ENCODE peak calls at places on chromosomes 12 and 14, in ten cellular contexts. One of them, this sample, is unnamed.

GRCh38 chr14:97120204-97121120 is 323.3 kb downstream of the VRK1 start:
- DNase-seq in choroid plexus epithelial cell: no peak
- DNase-seq in PC-3: peak
- DNase-seq in PC-9: no peak
- DNase-seq in endothelial cell of umbilical vein: no peak
- DNase-seq in GM23338: no peak
- DNase-seq in IMR-90: no peak
- DNase-seq in AG09309: no peak
- DNase-seq in dorsolateral prefrontal cortex: no peak
- DNase-seq in SK-N-SH: no peak
- DNase-seq in this sample: no peak

GRCh38 chr12:61524851-61525250 is 735.4 kb upstream of the USP15 start:
- DNase-seq in dorsolateral prefrontal cortex: no peak
- DNase-seq in AG09309: no peak
- DNase-seq in GM23338: no peak
- DNase-seq in choroid plexus epithelial cell: no peak
- DNase-seq in endothelial cell of umbilical vein: no peak
- DNase-seq in PC-9: no peak
- DNase-seq in PC-3: no peak
- DNase-seq in IMR-90: no peak
- DNase-seq in SK-N-SH: no peak
- DNase-seq in this sample: no peak

GRCh38 chr14:68487805-68488590 is 304.9 kb downstream of the ZFP36L1 start:
- DNase-seq in endothelial cell of umbilical vein: no peak
- DNase-seq in IMR-90: peak
- DNase-seq in SK-N-SH: no peak
- DNase-seq in choroid plexus epithelial cell: peak
- DNase-seq in GM23338: no peak
- DNase-seq in AG09309: no peak
- DNase-seq in PC-9: peak
- DNase-seq in PC-3: peak
- DNase-seq in dorsolateral prefrontal cortex: no peak
- DNase-seq in this sample: no peak

GRCh38 chr14:100638211-100638855 is 51.1 kb upstream of the BEGAIN start:
- DNase-seq in GM23338: no peak
- DNase-seq in PC-9: no peak
- DNase-seq in AG09309: no peak
- DNase-seq in dorsolateral prefrontal cortex: no peak
- DNase-seq in PC-3: no peak
- DNase-seq in endothelial cell of umbilical vein: no peak
- DNase-seq in IMR-90: no peak
- DNase-seq in choroid plexus epithelial cell: no peak
- DNase-seq in SK-N-SH: no peak
- DNase-seq in this sample: no peak

GRCh38 chr14:68777644-68778043 is 15.2 kb downstream of the ZFP36L1 start:
- DNase-seq in SK-N-SH: no peak
- DNase-seq in AG09309: no peak
- DNase-seq in dorsolateral prefrontal cortex: no peak
- DNase-seq in choroid plexus epithelial cell: no peak
- DNase-seq in PC-3: no peak
- DNase-seq in PC-9: no peak
- DNase-seq in GM23338: no peak
- DNase-seq in IMR-90: no peak
- DNase-seq in endothelial cell of umbilical vein: no peak
- DNase-seq in this sample: no peak

GRCh38 chr14:99064262-99064954 is 207.6 kb downstream of the BCL11B start:
- DNase-seq in PC-9: no peak
- DNase-seq in choroid plexus epithelial cell: no peak
- DNase-seq in endothelial cell of umbilical vein: no peak
- DNase-seq in IMR-90: no peak
- DNase-seq in PC-3: no peak
- DNase-seq in SK-N-SH: no peak
- DNase-seq in AG09309: no peak
- DNase-seq in GM23338: no peak
- DNase-seq in dorsolateral prefrontal cortex: no peak
- DNase-seq in this sample: no peak

GRCh38 chr14:52694761-52695480 is 437 bp downstream of the ERO1A start:
- DNase-seq in AG09309: no peak
- DNase-seq in PC-9: peak
- DNase-seq in IMR-90: peak
- DNase-seq in GM23338: peak
- DNase-seq in PC-3: peak
- DNase-seq in endothelial cell of umbilical vein: peak
- DNase-seq in dorsolateral prefrontal cortex: no peak
- DNase-seq in choroid plexus epithelial cell: peak
- DNase-seq in SK-N-SH: peak
- DNase-seq in this sample: peak

GRCh38 chr14:40920380-40920779 is 686.3 kb upstream of the LRFN5 start:
- DNase-seq in endothelial cell of umbilical vein: no peak
- DNase-seq in choroid plexus epithelial cell: no peak
- DNase-seq in PC-9: no peak
- DNase-seq in PC-3: no peak
- DNase-seq in GM23338: no peak
- DNase-seq in IMR-90: no peak
- DNase-seq in SK-N-SH: no peak
- DNase-seq in AG09309: no peak
- DNase-seq in dorsolateral prefrontal cortex: no peak
- DNase-seq in this sample: no peak

DNA sequence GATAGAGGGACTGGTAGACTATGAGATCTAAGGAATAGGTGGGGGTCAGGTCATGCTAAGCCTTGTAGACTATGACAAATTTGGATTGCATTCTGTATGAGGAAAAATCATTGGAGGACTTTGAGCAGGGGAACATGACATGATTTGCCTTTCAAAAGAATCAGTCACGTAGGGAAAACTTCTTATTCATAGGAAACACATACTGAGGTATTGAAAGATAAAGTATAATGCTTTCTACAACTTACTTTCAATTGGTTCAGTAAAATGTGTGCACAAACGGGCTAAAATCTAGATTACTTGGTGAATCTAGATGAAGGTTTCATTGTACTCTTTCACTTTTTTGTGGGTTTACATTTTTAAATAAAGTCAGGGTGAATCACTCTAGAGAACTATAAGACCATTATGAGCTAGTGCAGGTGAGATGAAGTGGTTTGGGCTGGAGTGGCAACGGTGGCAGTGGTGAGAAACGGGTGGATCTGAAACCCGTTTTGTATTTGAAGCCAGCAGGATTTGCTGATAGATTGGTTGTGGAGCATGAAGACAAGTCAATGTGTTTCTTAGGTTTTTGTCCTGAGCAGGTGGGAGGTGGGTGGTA is 6.7 kb downstream of the BBS10 start:
- DNase-seq in PC-3: peak
- DNase-seq in GM23338: no peak
- DNase-seq in AG09309: no peak
- DNase-seq in PC-9: no peak
- DNase-seq in SK-N-SH: no peak
- DNase-seq in endothelial cell of umbilical vein: peak
- DNase-seq in choroid plexus epithelial cell: peak
- DNase-seq in dorsolateral prefrontal cortex: no peak
- DNase-seq in IMR-90: peak
- DNase-seq in this sample: no peak
- H3K4me3 ChIP-seq in PC-3: no peak
- H3K4me3 ChIP-seq in GM23338: no peak
- H3K4me3 ChIP-seq in AG09309: no peak
- H3K4me3 ChIP-seq in PC-9: no peak
- H3K4me3 ChIP-seq in SK-N-SH: no peak
- H3K4me3 ChIP-seq in endothelial cell of umbilical vein: no peak
- H3K4me3 ChIP-seq in choroid plexus epithelial cell: no peak
- H3K4me3 ChIP-seq in dorsolateral prefrontal cortex: no peak
- H3K4me3 ChIP-seq in IMR-90: no peak
- H3K4me3 ChIP-seq in this sample: no peak

DNA sequence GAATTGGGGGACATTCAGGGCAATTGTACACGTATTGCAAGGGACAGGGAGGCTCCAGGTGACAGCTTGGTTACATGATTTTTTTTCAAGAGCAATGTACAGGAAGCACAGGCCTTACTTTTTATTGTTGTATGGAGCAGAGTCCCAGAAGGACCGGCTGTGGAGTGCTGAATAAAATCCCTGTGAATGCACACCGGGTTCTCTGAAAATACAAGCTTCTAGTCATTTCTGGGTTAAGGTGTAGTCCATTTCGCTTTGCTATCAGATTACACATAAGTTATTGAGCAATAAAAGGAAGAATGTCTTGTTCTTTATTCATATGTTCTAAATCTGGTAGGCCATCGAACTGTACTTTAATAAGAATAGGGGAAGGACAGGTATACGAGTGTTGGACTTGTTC is 52.2 kb downstream of the PDE3A start:
- DNase-seq in dorsolateral prefrontal cortex: no peak
- DNase-seq in SK-N-SH: no peak
- DNase-seq in GM23338: no peak
- DNase-seq in PC-3: no peak
- DNase-seq in PC-9: no peak
- DNase-seq in endothelial cell of umbilical vein: no peak
- DNase-seq in choroid plexus epithelial cell: peak
- DNase-seq in IMR-90: no peak
- DNase-seq in AG09309: no peak
- DNase-seq in this sample: no peak
- H3K4me3 ChIP-seq in dorsolateral prefrontal cortex: no peak
- H3K4me3 ChIP-seq in SK-N-SH: no peak
- H3K4me3 ChIP-seq in GM23338: no peak
- H3K4me3 ChIP-seq in PC-3: no peak
- H3K4me3 ChIP-seq in PC-9: no peak
- H3K4me3 ChIP-seq in endothelial cell of umbilical vein: no peak
- H3K4me3 ChIP-seq in choroid plexus epithelial cell: no peak
- H3K4me3 ChIP-seq in IMR-90: no peak
- H3K4me3 ChIP-seq in AG09309: no peak
- H3K4me3 ChIP-seq in this sample: no peak

GRCh38 chr14:104933721-104934379 is 9.2 kb downstream of the PLD4 start:
- DNase-seq in dorsolateral prefrontal cortex: no peak
- DNase-seq in SK-N-SH: peak
- DNase-seq in choroid plexus epithelial cell: no peak
- DNase-seq in PC-3: no peak
- DNase-seq in endothelial cell of umbilical vein: no peak
- DNase-seq in IMR-90: no peak
- DNase-seq in PC-9: no peak
- DNase-seq in GM23338: peak
- DNase-seq in AG09309: no peak
- DNase-seq in this sample: no peak
- H3K4me3 ChIP-seq in dorsolateral prefrontal cortex: peak
- H3K4me3 ChIP-seq in SK-N-SH: peak
- H3K4me3 ChIP-seq in choroid plexus epithelial cell: no peak
- H3K4me3 ChIP-seq in PC-3: no peak
- H3K4me3 ChIP-seq in endothelial cell of umbilical vein: no peak
- H3K4me3 ChIP-seq in IMR-90: no peak
- H3K4me3 ChIP-seq in PC-9: no peak
- H3K4me3 ChIP-seq in GM23338: peak
- H3K4me3 ChIP-seq in AG09309: no peak
- H3K4me3 ChIP-seq in this sample: peak

DNA sequence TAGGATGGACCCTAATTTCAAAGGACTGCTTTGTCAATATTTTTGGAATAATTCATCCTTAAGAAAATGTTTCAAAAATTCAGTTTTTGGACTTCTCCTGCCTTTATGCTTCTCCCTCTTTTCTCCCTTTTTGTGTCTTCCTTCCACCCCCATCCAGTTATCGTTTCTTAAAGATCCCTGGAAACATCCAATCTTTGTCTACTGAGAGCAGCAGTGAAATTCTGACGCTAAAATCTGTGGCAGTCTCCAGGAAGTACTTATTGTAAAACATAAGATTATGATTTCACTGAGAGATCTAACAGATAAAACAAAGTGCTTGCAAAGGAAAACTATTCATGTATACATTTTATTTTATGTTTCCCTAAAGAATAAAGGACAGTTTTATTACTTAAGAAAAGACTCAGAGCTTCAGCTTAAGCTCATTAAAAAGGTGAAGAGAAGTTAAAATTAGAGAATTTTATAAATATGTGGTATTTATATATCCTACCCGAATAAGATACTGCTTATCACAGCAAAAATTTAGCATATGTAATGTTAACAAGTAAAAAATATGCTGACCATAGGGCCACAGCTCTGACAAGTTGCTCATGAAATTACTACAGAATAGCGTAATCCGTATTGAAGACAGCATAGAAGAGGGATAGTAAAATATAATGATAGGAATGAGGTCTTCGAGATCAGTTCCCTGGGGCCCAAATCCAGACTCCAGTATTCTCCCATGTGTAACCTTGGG is 6.9 kb downstream of the FRMD6 start:
- DNase-seq in GM23338: no peak
- DNase-seq in SK-N-SH: no peak
- DNase-seq in endothelial cell of umbilical vein: no peak
- DNase-seq in dorsolateral prefrontal cortex: no peak
- DNase-seq in PC-3: no peak
- DNase-seq in AG09309: no peak
- DNase-seq in IMR-90: no peak
- DNase-seq in PC-9: no peak
- DNase-seq in choroid plexus epithelial cell: no peak
- DNase-seq in this sample: no peak
- H3K4me3 ChIP-seq in GM23338: no peak
- H3K4me3 ChIP-seq in SK-N-SH: no peak
- H3K4me3 ChIP-seq in endothelial cell of umbilical vein: no peak
- H3K4me3 ChIP-seq in dorsolateral prefrontal cortex: no peak
- H3K4me3 ChIP-seq in PC-3: no peak
- H3K4me3 ChIP-seq in AG09309: peak
- H3K4me3 ChIP-seq in IMR-90: no peak
- H3K4me3 ChIP-seq in PC-9: no peak
- H3K4me3 ChIP-seq in choroid plexus epithelial cell: no peak
- H3K4me3 ChIP-seq in this sample: no peak